ENCODE peak calls at places on chromosome 14, in eight cellular contexts. N, L, I, D, B, Z, G and V are unnamed samples.

GRCh38 chr14:21056520-21057163 is 980 bp upstream of the RNASE8 start:
- DNase-seq in N (no peak), L (no peak), I (no peak), D (no peak), B (no peak), Z (no peak), G (no peak), V (no peak)

GRCh38 chr14:98578204-98578603 is 693.8 kb downstream of the BCL11B start:
- DNase-seq in N (no peak), L (no peak), I (no peak), D (peak), B (no peak), Z (no peak), G (no peak), V (no peak)

GRCh38 chr14:103257211-103257962 is 76.7 kb upstream of the EIF5 start:
- DNase-seq in N (no peak), L (no peak), I (no peak), D (peak), B (no peak), Z (peak), G (no peak), V (no peak)

GRCh38 chr14:24695265-24696241 is 61.6 kb upstream of the GZMB start:
- DNase-seq in N (no peak), L (no peak), I (no peak), D (no peak), B (no peak), Z (no peak), G (no peak), V (no peak)

GRCh38 chr14:68676511-68676943 is 116.3 kb downstream of the ZFP36L1 start:
- DNase-seq in N (no peak), L (no peak), I (peak), D (no peak), B (no peak), Z (no peak), G (no peak), V (no peak)

GRCh38 chr14:93133476-93133875 is 17.8 kb upstream of the ITPK1 start:
- DNase-seq in N (peak), L (no peak), I (peak), D (no peak), B (no peak), Z (peak), G (no peak), V (no peak)

GRCh38 chr14:90677484-90678045 is 138.7 kb downstream of the TTC7B start:
- DNase-seq in N (no peak), L (no peak), I (no peak), D (peak), B (no peak), Z (peak), G (no peak), V (no peak)

GRCh38 chr14:103556976-103557758 is 5.3 kb downstream of the BAG5 start:
- DNase-seq in N (no peak), L (no peak), I (no peak), D (no peak), B (no peak), Z (no peak), G (no peak), V (no peak)

GRCh38 chr14:49950275-49951250 is 57.7 kb downstream of the ARF6 start:
- DNase-seq in N (no peak), L (no peak), I (peak), D (no peak), B (no peak), Z (no peak), G (no peak), V (no peak)

GRCh38 chr14:44971459-44971858 is 9.5 kb downstream of the TOGARAM1 start:
- DNase-seq in N (no peak), L (no peak), I (no peak), D (no peak), B (no peak), Z (no peak), G (no peak), V (no peak)

GRCh38 chr14:60514378-60515243 is 5.7 kb downstream of the SIX6 start:
- DNase-seq in N (no peak), L (no peak), I (peak), D (peak), B (peak), Z (no peak), G (peak), V (peak)

GRCh38 chr14:104314251-104314941 is 176.0 kb downstream of the KIF26A start:
- DNase-seq in N (no peak), L (no peak), I (no peak), D (no peak), B (no peak), Z (no peak), G (no peak), V (no peak)

GRCh38 chr14:65287264-65288131 is 125.0 kb upstream of the FUT8 start:
- DNase-seq in N (no peak), L (no peak), I (no peak), D (no peak), B (peak), Z (no peak), G (peak), V (no peak)

GRCh38 chr14:29710015-29710414 is 217.6 kb downstream of the PRKD1 start:
- DNase-seq in N (no peak), L (no peak), I (no peak), D (no peak), B (no peak), Z (peak), G (no peak), V (no peak)

GRCh38 chr14:89779707-89780106 is 174.8 kb downstream of the EFCAB11 start:
- DNase-seq in N (no peak), L (no peak), I (no peak), D (no peak), B (no peak), Z (no peak), G (no peak), V (no peak)

GRCh38 chr14:79544671-79545070 is 666.6 kb downstream of the DIO2 start:
- DNase-seq in N (no peak), L (peak), I (no peak), D (peak), B (no peak), Z (peak), G (no peak), V (no peak)

GRCh38 chr14:23478109-23478698 is 8.7 kb downstream of the NGDN start:
- DNase-seq in N (peak), L (peak), I (peak), D (peak), B (peak), Z (peak), G (peak), V (peak)

GRCh38 chr14:93592786-93593185 is 162.0 kb downstream of the UNC79 start:
- DNase-seq in N (no peak), L (no peak), I (no peak), D (no peak), B (no peak), Z (no peak), G (no peak), V (no peak)

GRCh38 chr14:105395538-105395854 is 2.8 kb upstream of the TEX22 start:
- DNase-seq in N (no peak), L (no peak), I (no peak), D (no peak), B (no peak), Z (no peak), G (no peak), V (no peak)
- TF ChIP-seq CTCF in N (no peak), L (no peak), I (no peak), D (no peak), B (no peak), Z (no peak), G (no peak), V (no peak)

GRCh38 chr14:52551696-52552062 is 626 bp downstream of the TXNDC16 start:
- DNase-seq in N (no peak), L (no peak), I (no peak), D (peak), B (peak), Z (peak), G (peak), V (no peak)

GRCh38 chr14:52553002-52553670 is 500 bp downstream of the GPR137C start:
- DNase-seq in N (no peak), L (no peak), I (peak), D (no peak), B (peak), Z (peak), G (peak), V (peak)

GRCh38 chr14:52552063-52552988 is at the start of the genes GPR137C and TXNDC16:
- DNase-seq in N (peak), L (peak), I (peak), D (peak), B (peak), Z (peak), G (peak), V (peak)

GRCh38 chr14:52551205-52551604 is 1.1 kb downstream of the TXNDC16 start:
- DNase-seq in N (no peak), L (no peak), I (no peak), D (no peak), B (no peak), Z (no peak), G (no peak), V (no peak)

GRCh38 chr14:52553671-52554575 is 1.3 kb downstream of the GPR137C start:
- DNase-seq in N (peak), L (peak), I (peak), D (peak), B (peak), Z (peak), G (peak), V (peak)
- TF ChIP-seq CTCF in N (no peak), L (peak), I (no peak), D (no peak), B (no peak), Z (no peak), G (no peak), V (no peak)

GRCh38 chr14:75298187-75298985 is 19.8 kb downstream of the FOS start:
- DNase-seq in N (no peak), L (no peak), I (peak), D (no peak), B (no peak), Z (peak), G (no peak), V (no peak)
- TF ChIP-seq CTCF in N (no peak), L (no peak), I (no peak), D (no peak), B (no peak), Z (no peak), G (no peak), V (no peak)

GRCh38 chr14:83988274-83988673 is 1541.7 kb upstream of the FLRT2 start:
- DNase-seq in N (peak), L (no peak), I (no peak), D (no peak), B (no peak), Z (peak), G (no peak), V (no peak)
- TF ChIP-seq CTCF in N (peak), L (no peak), I (no peak), D (no peak), B (no peak), Z (peak), G (no peak), V (no peak)

DNA sequence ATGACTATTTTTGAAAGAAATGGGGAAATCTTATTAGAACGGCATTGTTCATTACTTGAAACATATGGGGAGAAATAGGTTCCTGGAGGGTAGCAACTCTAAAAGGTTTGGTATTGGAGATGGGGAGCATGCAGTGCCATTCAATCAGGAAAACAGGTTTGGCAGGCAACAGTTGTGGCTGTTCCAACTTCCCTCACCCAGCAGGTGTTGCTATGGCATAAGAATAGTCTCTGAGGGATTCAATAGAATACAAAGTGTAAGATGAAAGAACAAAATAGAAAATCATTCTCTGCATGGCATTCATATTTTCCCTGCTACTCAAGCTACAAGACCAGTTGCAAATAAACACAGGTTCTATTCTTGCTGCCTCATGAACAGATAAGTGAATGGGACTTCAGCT is 393.3 kb upstream of the RPL10L start:
- DNase-seq in N (no peak), L (no peak), I (no peak), D (peak), B (no peak), Z (no peak), G (no peak), V (no peak)
- TF ChIP-seq CTCF in N (no peak), L (no peak), I (no peak), D (peak), B (no peak), Z (no peak), G (no peak), V (peak)

GRCh38 chr14:96264850-96265249 is 8.8 kb downstream of the BDKRB1 start:
- DNase-seq in N (no peak), L (no peak), I (no peak), D (peak), B (no peak), Z (peak), G (no peak), V (no peak)
- TF ChIP-seq CTCF in N (peak), L (peak), I (peak), D (peak), B (no peak), Z (peak), G (no peak), V (peak)

GRCh38 chr14:58133739-58134138 is 18.3 kb downstream of the ARMH4 start:
- DNase-seq in N (no peak), L (peak), I (no peak), D (peak), B (no peak), Z (peak), G (no peak), V (no peak)

GRCh38 chr14:58131386-58131785 is 20.6 kb downstream of the ARMH4 start:
- DNase-seq in N (no peak), L (peak), I (no peak), D (peak), B (no peak), Z (peak), G (no peak), V (no peak)

GRCh38 chr14:58128416-58128815 is 23.6 kb downstream of the ARMH4 start:
- DNase-seq in N (no peak), L (no peak), I (no peak), D (no peak), B (no peak), Z (no peak), G (no peak), V (no peak)

GRCh38 chr14:58130121-58130782 is 21.8 kb downstream of the ARMH4 start:
- DNase-seq in N (no peak), L (no peak), I (no peak), D (no peak), B (no peak), Z (no peak), G (no peak), V (no peak)

GRCh38 chr14:58129208-58129607 is 22.8 kb downstream of the ARMH4 start:
- DNase-seq in N (no peak), L (no peak), I (no peak), D (no peak), B (no peak), Z (no peak), G (no peak), V (no peak)
- TF ChIP-seq CTCF in N (no peak), L (no peak), I (peak), D (no peak), B (no peak), Z (peak), G (no peak), V (peak)

GRCh38 chr14:83255015-83255726 is 1721.5 kb upstream of the SEL1L start:
- DNase-seq in N (no peak), L (no peak), I (no peak), D (no peak), B (no peak), Z (no peak), G (no peak), V (no peak)

GRCh38 chr14:83257466-83258439 is 1724.1 kb upstream of the SEL1L start:
- DNase-seq in N (no peak), L (no peak), I (no peak), D (no peak), B (no peak), Z (no peak), G (no peak), V (no peak)

GRCh38 chr14:83255727-83256090 is 1722.1 kb upstream of the SEL1L start:
- DNase-seq in N (no peak), L (no peak), I (no peak), D (no peak), B (no peak), Z (no peak), G (no peak), V (no peak)

GRCh38 chr14:83251402-83251801 is 1717.7 kb upstream of the SEL1L start:
- DNase-seq in N (no peak), L (no peak), I (no peak), D (no peak), B (no peak), Z (no peak), G (no peak), V (no peak)

DNA sequence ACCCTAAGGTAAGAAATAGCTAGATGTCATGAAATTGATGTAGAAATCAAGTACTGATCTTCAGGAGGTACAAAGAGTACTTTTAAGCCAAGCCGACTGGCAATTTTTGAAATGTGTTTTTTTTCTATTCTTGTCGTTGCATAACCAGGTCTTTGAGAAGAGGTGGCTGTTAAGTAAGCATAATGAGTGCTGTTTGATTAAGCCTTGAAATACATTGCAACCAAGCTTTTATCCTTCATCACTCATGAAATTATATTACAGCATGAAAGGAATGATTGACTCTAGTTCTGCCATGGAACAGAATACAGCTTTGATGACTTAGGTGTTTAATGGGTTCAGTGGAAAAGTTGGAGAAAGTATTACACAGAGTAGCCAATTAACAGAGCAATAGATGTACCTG is 1720.2 kb upstream of the SEL1L start:
- DNase-seq in N (no peak), L (no peak), I (no peak), D (no peak), B (no peak), Z (no peak), G (no peak), V (no peak)
- TF ChIP-seq CTCF in N (no peak), L (no peak), I (no peak), D (no peak), B (no peak), Z (no peak), G (no peak), V (no peak)

GRCh38 chr14:100587763-100588411 is 670 bp upstream of the BEGAIN start:
- DNase-seq in N (no peak), L (no peak), I (no peak), D (no peak), B (no peak), Z (peak), G (no peak), V (no peak)
- TF ChIP-seq CTCF in N (no peak), L (no peak), I (no peak), D (no peak), B (no peak), Z (no peak), G (no peak), V (no peak)